ENCODE peak calls at places on chromosomes 7 and 10, in four cellular contexts. One of them, this sample, is unnamed.

GRCh38 chr10:88754272-88754671 is 5.5 kb upstream of the LIPN start:
- DNase-seq in K562: no peak
- DNase-seq in HCT116: no peak
- DNase-seq in GM12878: no peak
- DNase-seq in this sample: no peak

GRCh38 chr7:71900556-71900955 is 511.6 kb downstream of the CALN1 start:
- DNase-seq in K562: no peak
- DNase-seq in HCT116: no peak
- DNase-seq in GM12878: no peak
- DNase-seq in this sample: no peak

GRCh38 chr10:13885238-13885990 is 298.6 kb downstream of the PRPF18 start:
- DNase-seq in K562: no peak
- DNase-seq in HCT116: no peak
- DNase-seq in GM12878: no peak
- DNase-seq in this sample: no peak

GRCh38 chr7:36602975-36603887 is 121.1 kb downstream of the AOAH start:
- DNase-seq in K562: no peak
- DNase-seq in HCT116: no peak
- DNase-seq in GM12878: no peak
- DNase-seq in this sample: no peak

GRCh38 chr10:111758593-111758992 is 425.0 kb downstream of the GPAM start:
- DNase-seq in K562: no peak
- DNase-seq in HCT116: no peak
- DNase-seq in GM12878: no peak
- DNase-seq in this sample: no peak

GRCh38 chr7:156496491-156497264 is 143.9 kb upstream of the RNF32 start:
- DNase-seq in K562: no peak
- DNase-seq in HCT116: no peak
- DNase-seq in GM12878: no peak
- DNase-seq in this sample: no peak

GRCh38 chr7:16265184-16265804 is 156.0 kb downstream of the CRPPA start:
- DNase-seq in K562: no peak
- DNase-seq in HCT116: no peak
- DNase-seq in GM12878: no peak
- DNase-seq in this sample: no peak

GRCh38 chr7:44460325-44460724 is 30.1 kb downstream of the NUDCD3 start:
- DNase-seq in K562: no peak
- DNase-seq in HCT116: no peak
- DNase-seq in GM12878: peak; percentile 93
- DNase-seq in this sample: no peak

GRCh38 chr7:123439186-123439585 is 95.2 kb downstream of the IQUB start:
- DNase-seq in K562: no peak
- DNase-seq in HCT116: no peak
- DNase-seq in GM12878: no peak
- DNase-seq in this sample: no peak

GRCh38 chr7:1380211-1380815 is 79.0 kb downstream of the MICALL2 start:
- DNase-seq in K562: no peak
- DNase-seq in HCT116: no peak
- DNase-seq in GM12878: no peak
- DNase-seq in this sample: no peak

GRCh38 chr10:69045441-69046300 is 42.2 kb upstream of the SRGN start:
- DNase-seq in K562: no peak
- DNase-seq in HCT116: no peak
- DNase-seq in GM12878: peak; percentile 93
- DNase-seq in this sample: no peak

GRCh38 chr7:86600506-86601290 is 43.0 kb upstream of the GRM3 start:
- DNase-seq in K562: no peak
- DNase-seq in HCT116: no peak
- DNase-seq in GM12878: no peak
- DNase-seq in this sample: no peak

GRCh38 chr7:104252409-104253134 is 44.8 kb upstream of the ORC5 start:
- DNase-seq in K562: no peak
- DNase-seq in HCT116: peak; percentile 16
- DNase-seq in GM12878: no peak
- DNase-seq in this sample: no peak

GRCh38 chr10:43959364-43959763 is 310.7 kb upstream of the ZNF32 start:
- DNase-seq in K562: no peak
- DNase-seq in HCT116: no peak
- DNase-seq in GM12878: no peak
- DNase-seq in this sample: no peak

GRCh38 chr7:105497016-105497415 is 25.1 kb downstream of the PUS7 start:
- DNase-seq in K562: no peak
- DNase-seq in HCT116: no peak
- DNase-seq in GM12878: no peak
- DNase-seq in this sample: no peak

GRCh38 chr7:157738064-157738460 is 401.3 kb downstream of the DNAJB6 start:
- DNase-seq in K562: no peak
- DNase-seq in HCT116: no peak
- DNase-seq in GM12878: no peak
- DNase-seq in this sample: no peak

GRCh38 chr7:96084880-96085551 is 236.9 kb downstream of the SLC25A13 start:
- DNase-seq in K562: no peak
- DNase-seq in HCT116: no peak
- DNase-seq in GM12878: no peak
- DNase-seq in this sample: peak; percentile 88

GRCh38 chr7:45580053-45580872 is 6.1 kb downstream of the ADCY1 start:
- DNase-seq in K562: peak; percentile 51
- DNase-seq in HCT116: no peak
- DNase-seq in GM12878: no peak
- DNase-seq in this sample: no peak

GRCh38 chr7:5691536-5692090 is 89.8 kb downstream of the RNF216 start:
- DNase-seq in K562: no peak
- DNase-seq in HCT116: no peak
- DNase-seq in GM12878: no peak
- DNase-seq in this sample: no peak

GRCh38 chr7:30584970-30585369 is 9.7 kb upstream of the GARS1 start:
- DNase-seq in K562: no peak
- DNase-seq in HCT116: no peak
- DNase-seq in GM12878: no peak
- DNase-seq in this sample: no peak

GRCh38 chr7:66731986-66732385 is 8.5 kb upstream of the RABGEF1 start:
- DNase-seq in K562: no peak
- DNase-seq in HCT116: no peak
- DNase-seq in GM12878: no peak
- DNase-seq in this sample: no peak

GRCh38 chr7:155277385-155277994 is 20.2 kb upstream of the INSIG1 start:
- DNase-seq in K562: no peak
- DNase-seq in HCT116: no peak
- DNase-seq in GM12878: no peak
- DNase-seq in this sample: no peak

GRCh38 chr7:17535776-17536175 is 237.3 kb downstream of the AHR start:
- DNase-seq in K562: no peak
- DNase-seq in HCT116: no peak
- DNase-seq in GM12878: no peak
- DNase-seq in this sample: no peak

DNA sequence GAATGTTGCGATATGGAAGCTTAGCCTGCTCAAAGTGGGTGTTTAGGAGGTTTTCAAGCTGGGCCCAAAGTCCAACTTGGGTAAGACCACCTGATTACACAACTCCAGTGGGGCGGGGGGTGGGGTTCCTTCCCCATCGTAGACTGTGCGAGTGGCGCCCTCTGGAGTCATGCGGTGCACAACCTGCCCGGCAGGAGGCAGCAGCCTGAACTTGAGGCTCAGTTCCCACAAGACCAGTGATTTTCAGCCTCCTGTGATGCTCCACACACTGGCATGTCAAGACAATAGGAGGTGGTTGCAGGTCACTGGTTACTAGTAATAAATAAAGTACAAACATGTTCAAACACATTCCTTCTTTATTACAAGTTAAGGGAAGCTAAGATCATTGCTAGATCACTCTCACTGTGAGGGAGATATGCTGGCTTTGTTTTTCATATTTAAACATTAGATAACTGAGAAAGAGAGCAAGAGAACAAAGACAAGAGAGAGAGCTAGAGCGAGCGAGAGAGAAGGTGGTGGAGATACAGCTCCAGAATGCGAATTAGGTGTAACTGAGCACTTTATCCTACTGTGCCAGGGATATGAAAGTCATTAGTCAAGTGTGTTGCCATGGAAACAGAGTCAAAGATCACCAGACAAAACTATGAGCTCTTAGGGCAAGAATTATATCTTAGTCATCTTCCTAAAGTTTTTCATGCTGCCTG is 97.4 kb upstream of the BMPER start:
- DNase-seq in K562: peak; percentile 35
- DNase-seq in HCT116: peak; percentile 10
- DNase-seq in GM12878: no peak
- DNase-seq in this sample: no peak
- H3K4me1 ChIP-seq in K562: no peaks in the 10 kb centered on the region
- H3K4me1 ChIP-seq in HCT116: no peaks in the 10 kb centered on the region
- H3K4me1 ChIP-seq in GM12878: no peaks in the 10 kb centered on the region
- H3K4me1 ChIP-seq in this sample: no peaks in the 10 kb centered on the region

GRCh38 chr7:125547505-125547904 is 617.9 kb upstream of the POT1 start:
- DNase-seq in K562: no peak
- DNase-seq in HCT116: no peak
- DNase-seq in GM12878: no peak
- DNase-seq in this sample: no peak
- TF ChIP-seq REST in K562: no peak
- TF ChIP-seq REST in HCT116: no peak
- TF ChIP-seq REST in GM12878: no peak
- TF ChIP-seq REST in this sample: no peak

GRCh38 chr10:24645022-24645421 is 78.7 kb downstream of the ARHGAP21 start:
- DNase-seq in K562: no peak
- DNase-seq in HCT116: no peak
- DNase-seq in GM12878: no peak
- DNase-seq in this sample: no peak

GRCh38 chr10:24643679-24644209 is 79.9 kb downstream of the ARHGAP21 start:
- DNase-seq in K562: no peak
- DNase-seq in HCT116: peak; percentile 24
- DNase-seq in GM12878: no peak
- DNase-seq in this sample: no peak

GRCh38 chr10:24642921-24643678 is 80.6 kb downstream of the ARHGAP21 start:
- DNase-seq in K562: peak; percentile 22
- DNase-seq in HCT116: peak; percentile 71
- DNase-seq in GM12878: peak; percentile 40
- DNase-seq in this sample: peak; percentile 55

GRCh38 chr10:24650669-24651391 is 72.9 kb downstream of the ARHGAP21 start:
- DNase-seq in K562: no peak
- DNase-seq in HCT116: no peak
- DNase-seq in GM12878: no peak
- DNase-seq in this sample: no peak

DNA sequence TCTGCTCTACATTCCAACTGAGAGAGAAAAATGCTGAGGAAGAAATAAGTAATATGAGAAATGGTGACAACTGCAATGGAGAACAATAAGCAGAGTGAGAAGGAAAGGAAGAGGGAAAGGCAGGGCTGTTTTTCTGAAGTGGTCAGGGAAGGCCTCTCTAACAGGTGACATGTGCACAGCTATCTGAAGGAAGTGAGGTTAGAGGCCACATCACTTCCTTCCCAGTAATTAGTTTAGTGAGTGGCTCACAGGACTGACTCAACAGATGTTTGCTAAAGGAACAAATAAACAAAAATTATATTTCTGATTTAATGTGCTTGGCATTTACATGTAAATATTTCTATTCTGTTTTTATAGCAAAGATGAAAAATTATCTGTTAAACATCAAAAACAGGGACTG is 77.9 kb downstream of the ARHGAP21 start:
- DNase-seq in K562: no peak
- DNase-seq in HCT116: no peak
- DNase-seq in GM12878: no peak
- DNase-seq in this sample: peak; percentile 20
- TF ChIP-seq SIN3A in K562: no peak
- TF ChIP-seq SIN3A in HCT116: no peak
- TF ChIP-seq SIN3A in GM12878: no peak
- TF ChIP-seq SIN3A in this sample: no peak

GRCh38 chr7:127815631-127816145 is 163.7 kb downstream of the SND1 start:
- DNase-seq in K562: no peak
- DNase-seq in HCT116: no peak
- DNase-seq in GM12878: no peak
- DNase-seq in this sample: no peak
- H3K4me1 ChIP-seq in K562: no peaks in the 10 kb centered on the region
- H3K4me1 ChIP-seq in HCT116: peaks cover 8% of the 10 kb centered on the region
- H3K4me1 ChIP-seq in GM12878: peaks cover 13% of the 10 kb centered on the region
- H3K4me1 ChIP-seq in this sample: no peaks in the 10 kb centered on the region

DNA sequence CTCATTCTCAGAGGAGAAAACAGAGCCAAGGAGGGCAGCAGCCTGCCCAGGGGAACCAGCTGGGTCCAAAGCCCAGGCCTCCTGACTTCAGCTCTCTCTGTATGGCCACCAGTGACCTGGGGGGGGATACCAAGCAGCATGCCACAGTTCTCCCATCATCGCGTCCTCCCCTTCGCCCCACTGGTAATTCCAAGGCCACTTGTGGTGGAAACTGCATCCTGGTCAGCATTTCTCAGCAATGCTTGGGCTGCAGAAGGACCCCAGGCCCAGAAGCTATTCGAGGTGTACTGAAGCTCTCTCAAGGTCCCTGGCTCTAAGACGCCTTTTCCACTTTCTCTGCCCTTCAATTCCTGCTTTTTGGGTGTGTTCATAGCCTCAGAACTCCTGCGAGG is 27.1 kb downstream of the BTBD16 start:
- DNase-seq in K562: no peak
- DNase-seq in HCT116: no peak
- DNase-seq in GM12878: no peak
- DNase-seq in this sample: no peak
- TF ChIP-seq REST in K562: no peak
- TF ChIP-seq REST in HCT116: no peak
- TF ChIP-seq REST in GM12878: no peak
- TF ChIP-seq REST in this sample: no peak

DNA sequence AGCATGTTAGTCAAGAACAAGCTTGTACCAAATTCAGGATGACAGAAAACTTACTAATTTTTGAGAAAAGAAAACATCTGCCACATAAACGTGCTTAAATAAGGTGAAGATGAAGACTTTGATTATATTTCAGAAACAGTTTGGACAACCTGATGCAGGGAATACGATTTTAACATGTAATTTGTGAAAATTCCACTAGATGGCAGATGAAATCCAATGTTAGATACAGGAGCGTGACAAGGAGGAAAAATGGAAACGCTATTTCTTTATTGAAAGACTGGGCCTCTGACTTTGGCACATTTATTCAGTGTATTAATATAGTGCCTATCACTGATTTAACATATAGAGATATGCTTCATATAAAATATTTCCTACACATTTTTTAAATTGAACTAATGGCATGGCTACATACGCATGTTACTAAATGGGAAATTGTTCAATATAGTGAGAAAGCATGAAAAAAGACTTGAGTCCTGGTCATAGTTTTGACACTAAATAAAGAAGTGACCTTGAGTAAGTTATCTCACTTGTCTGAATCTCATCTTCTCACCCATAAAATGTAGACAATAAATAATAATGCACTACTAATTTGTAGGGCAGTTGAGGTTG is 60.7 kb downstream of the CD36 start:
- DNase-seq in K562: peak; percentile 23
- DNase-seq in HCT116: peak; percentile 58
- DNase-seq in GM12878: no peak
- DNase-seq in this sample: peak; percentile 78
- TF ChIP-seq SIN3A in K562: no peak
- TF ChIP-seq SIN3A in HCT116: no peak
- TF ChIP-seq SIN3A in GM12878: no peak
- TF ChIP-seq SIN3A in this sample: no peak

This sample was measured in Panc1.